ENCODE peak calls at places on chromosomes 6 and 20, in nine cellular contexts. X is AG09309, P is GM04504, Z is NCI-H1930, C is progenitor cell of endocrine pancreas, Q is GM03348, T is iris pigment epithelial cell, M is keratinocyte, H is RCC 7860. E is an unnamed sample.

GRCh38 chr20:21504323-21504722 is 9.5 kb downstream of the NKX2-2 start:
- DNase-seq in X (no peak), P (no peak), Z (no peak), C (no peak), Q (no peak), T (no peak), M (no peak), H (no peak), E (no peak)

GRCh38 chr6:1657116-1657776 is 47.5 kb downstream of the FOXC1 start:
- DNase-seq in X (no peak), P (no peak), Z (no peak), C (no peak), Q (no peak), T (no peak), M (no peak), H (no peak), E (no peak)

GRCh38 chr20:325889-326644 is 715 bp downstream of the SOX12 start:
- DNase-seq in X (no peak), P (no peak), Z (peak), C (peak), Q (peak), T (peak), M (no peak), H (peak), E (peak)

GRCh38 chr20:3820048-3820900 is at the start of gene AP5S1:
- DNase-seq in X (peak), P (peak), Z (peak), C (peak), Q (peak), T (peak), M (no peak), H (peak), E (peak)

GRCh38 chr6:6843777-6844176 is 255.3 kb downstream of the LY86 start:
- DNase-seq in X (no peak), P (no peak), Z (no peak), C (no peak), Q (no peak), T (no peak), M (no peak), H (no peak), E (no peak)

GRCh38 chr6:30945281-30945680 is 4.5 kb downstream of the MUCL3 start:
- DNase-seq in X (no peak), P (no peak), Z (no peak), C (no peak), Q (no peak), T (no peak), M (no peak), H (no peak), E (no peak)

GRCh38 chr20:40294747-40295146 is 394.3 kb downstream of the MAFB start:
- DNase-seq in X (no peak), P (no peak), Z (no peak), C (no peak), Q (no peak), T (no peak), M (no peak), H (no peak), E (no peak)

GRCh38 chr20:16001286-16001685 is 572.0 kb downstream of the KIF16B start:
- DNase-seq in X (no peak), P (no peak), Z (no peak), C (no peak), Q (no peak), T (peak), M (no peak), H (no peak), E (no peak)

GRCh38 chr20:653590-654426 is 808 bp upstream of the SRXN1 start:
- DNase-seq in X (no peak), P (no peak), Z (no peak), C (no peak), Q (no peak), T (no peak), M (no peak), H (no peak), E (no peak)

GRCh38 chr6:35402136-35402855 is 49.8 kb upstream of the FANCE start:
- DNase-seq in X (no peak), P (no peak), Z (no peak), C (no peak), Q (no peak), T (no peak), M (no peak), H (peak), E (no peak)

GRCh38 chr20:45345104-45345936 is 2.9 kb downstream of the SDC4 start:
- DNase-seq in X (no peak), P (no peak), Z (no peak), C (no peak), Q (peak), T (no peak), M (no peak), H (no peak), E (peak)

E was measured in MG63.